ENCODE peak calls at places on chromosomes 11 and 22, in seven cellular contexts. One of them, this sample, is unnamed.

GRCh38 chr22:33812578-33812977 is 107.7 kb downstream of the LARGE1 start:
- DNase-seq in activated CD4-positive, alpha-beta T cell treated with anti-CD3 and anti-CD28 coated beads, Interleukin-2, amount 50 U/mL, for 48 hours: no peak
- DNase-seq in activated T-cell treated with anti-CD3 and anti-CD28 coated beads for 1 hour: no peak
- DNase-seq in stimulated activated CD4-positive, alpha-beta T cell treated with anti-CD3 and anti-CD28 coated beads, Interleukin-12 subunit alpha, Interleukin-12 subunit beta, amount 100 ng/mL, for 24 hours: no peak
- DNase-seq in NCI-H1092 treated with DMSO at 0.1 percent for 48 hours: no peak
- DNase-seq in endothelial cell: no peak
- DNase-seq in fibroblast of gingiva: no peak
- DNase-seq in this sample: no peak

GRCh38 chr22:17260291-17260690 is 41.1 kb upstream of the ADA2 start:
- DNase-seq in activated CD4-positive, alpha-beta T cell treated with anti-CD3 and anti-CD28 coated beads, Interleukin-2, amount 50 U/mL, for 48 hours: no peak
- DNase-seq in endothelial cell: no peak
- DNase-seq in NCI-H1092 treated with DMSO at 0.1 percent for 48 hours: no peak
- DNase-seq in stimulated activated CD4-positive, alpha-beta T cell treated with anti-CD3 and anti-CD28 coated beads, Interleukin-12 subunit alpha, Interleukin-12 subunit beta, amount 100 ng/mL, for 24 hours: no peak
- DNase-seq in fibroblast of gingiva: no peak
- DNase-seq in activated T-cell treated with anti-CD3 and anti-CD28 coated beads for 1 hour: no peak
- DNase-seq in this sample: no peak

GRCh38 chr11:76314741-76315090 is 66.2 kb downstream of the THAP12 start:
- DNase-seq in fibroblast of gingiva: no peak
- DNase-seq in activated T-cell treated with anti-CD3 and anti-CD28 coated beads for 1 hour: no peak
- DNase-seq in activated CD4-positive, alpha-beta T cell treated with anti-CD3 and anti-CD28 coated beads, Interleukin-2, amount 50 U/mL, for 48 hours: no peak
- DNase-seq in NCI-H1092 treated with DMSO at 0.1 percent for 48 hours: no peak
- DNase-seq in stimulated activated CD4-positive, alpha-beta T cell treated with anti-CD3 and anti-CD28 coated beads, Interleukin-12 subunit alpha, Interleukin-12 subunit beta, amount 100 ng/mL, for 24 hours: no peak
- DNase-seq in endothelial cell: no peak
- DNase-seq in this sample: no peak

GRCh38 chr11:31160504-31161422 is 208.8 kb downstream of the DCDC1 start:
- DNase-seq in NCI-H1092 treated with DMSO at 0.1 percent for 48 hours: peak
- DNase-seq in stimulated activated CD4-positive, alpha-beta T cell treated with anti-CD3 and anti-CD28 coated beads, Interleukin-12 subunit alpha, Interleukin-12 subunit beta, amount 100 ng/mL, for 24 hours: no peak
- DNase-seq in fibroblast of gingiva: no peak
- DNase-seq in activated T-cell treated with anti-CD3 and anti-CD28 coated beads for 1 hour: no peak
- DNase-seq in endothelial cell: peak
- DNase-seq in activated CD4-positive, alpha-beta T cell treated with anti-CD3 and anti-CD28 coated beads, Interleukin-2, amount 50 U/mL, for 48 hours: no peak
- DNase-seq in this sample: no peak

GRCh38 chr11:1083621-1084551 is 9.2 kb downstream of the MUC2 start:
- DNase-seq in activated CD4-positive, alpha-beta T cell treated with anti-CD3 and anti-CD28 coated beads, Interleukin-2, amount 50 U/mL, for 48 hours: no peak
- DNase-seq in fibroblast of gingiva: no peak
- DNase-seq in stimulated activated CD4-positive, alpha-beta T cell treated with anti-CD3 and anti-CD28 coated beads, Interleukin-12 subunit alpha, Interleukin-12 subunit beta, amount 100 ng/mL, for 24 hours: no peak
- DNase-seq in endothelial cell: no peak
- DNase-seq in NCI-H1092 treated with DMSO at 0.1 percent for 48 hours: no peak
- DNase-seq in activated T-cell treated with anti-CD3 and anti-CD28 coated beads for 1 hour: no peak
- DNase-seq in this sample: no peak

GRCh38 chr22:34111210-34111824 is 191.0 kb upstream of the LARGE1 start:
- DNase-seq in activated T-cell treated with anti-CD3 and anti-CD28 coated beads for 1 hour: no peak
- DNase-seq in activated CD4-positive, alpha-beta T cell treated with anti-CD3 and anti-CD28 coated beads, Interleukin-2, amount 50 U/mL, for 48 hours: peak
- DNase-seq in stimulated activated CD4-positive, alpha-beta T cell treated with anti-CD3 and anti-CD28 coated beads, Interleukin-12 subunit alpha, Interleukin-12 subunit beta, amount 100 ng/mL, for 24 hours: peak
- DNase-seq in NCI-H1092 treated with DMSO at 0.1 percent for 48 hours: peak
- DNase-seq in endothelial cell: peak
- DNase-seq in fibroblast of gingiva: no peak
- DNase-seq in this sample: no peak

GRCh38 chr11:88535266-88535665 is 197.7 kb upstream of the CTSC start:
- DNase-seq in activated T-cell treated with anti-CD3 and anti-CD28 coated beads for 1 hour: no peak
- DNase-seq in endothelial cell: no peak
- DNase-seq in activated CD4-positive, alpha-beta T cell treated with anti-CD3 and anti-CD28 coated beads, Interleukin-2, amount 50 U/mL, for 48 hours: no peak
- DNase-seq in fibroblast of gingiva: no peak
- DNase-seq in NCI-H1092 treated with DMSO at 0.1 percent for 48 hours: no peak
- DNase-seq in stimulated activated CD4-positive, alpha-beta T cell treated with anti-CD3 and anti-CD28 coated beads, Interleukin-12 subunit alpha, Interleukin-12 subunit beta, amount 100 ng/mL, for 24 hours: no peak
- DNase-seq in this sample: no peak

GRCh38 chr22:30038219-30038618 is 42.0 kb upstream of the HORMAD2 start:
- DNase-seq in activated CD4-positive, alpha-beta T cell treated with anti-CD3 and anti-CD28 coated beads, Interleukin-2, amount 50 U/mL, for 48 hours: no peak
- DNase-seq in endothelial cell: no peak
- DNase-seq in activated T-cell treated with anti-CD3 and anti-CD28 coated beads for 1 hour: no peak
- DNase-seq in NCI-H1092 treated with DMSO at 0.1 percent for 48 hours: no peak
- DNase-seq in stimulated activated CD4-positive, alpha-beta T cell treated with anti-CD3 and anti-CD28 coated beads, Interleukin-12 subunit alpha, Interleukin-12 subunit beta, amount 100 ng/mL, for 24 hours: no peak
- DNase-seq in fibroblast of gingiva: peak
- DNase-seq in this sample: no peak

GRCh38 chr11:129090056-129090455 is 102.1 kb downstream of the ARHGAP32 start:
- DNase-seq in activated T-cell treated with anti-CD3 and anti-CD28 coated beads for 1 hour: no peak
- DNase-seq in stimulated activated CD4-positive, alpha-beta T cell treated with anti-CD3 and anti-CD28 coated beads, Interleukin-12 subunit alpha, Interleukin-12 subunit beta, amount 100 ng/mL, for 24 hours: no peak
- DNase-seq in fibroblast of gingiva: no peak
- DNase-seq in endothelial cell: no peak
- DNase-seq in activated CD4-positive, alpha-beta T cell treated with anti-CD3 and anti-CD28 coated beads, Interleukin-2, amount 50 U/mL, for 48 hours: no peak
- DNase-seq in NCI-H1092 treated with DMSO at 0.1 percent for 48 hours: no peak
- DNase-seq in this sample: no peak

GRCh38 chr11:80096736-80097135 is 655.9 kb upstream of the TENM4 start:
- DNase-seq in NCI-H1092 treated with DMSO at 0.1 percent for 48 hours: no peak
- DNase-seq in stimulated activated CD4-positive, alpha-beta T cell treated with anti-CD3 and anti-CD28 coated beads, Interleukin-12 subunit alpha, Interleukin-12 subunit beta, amount 100 ng/mL, for 24 hours: no peak
- DNase-seq in activated CD4-positive, alpha-beta T cell treated with anti-CD3 and anti-CD28 coated beads, Interleukin-2, amount 50 U/mL, for 48 hours: no peak
- DNase-seq in activated T-cell treated with anti-CD3 and anti-CD28 coated beads for 1 hour: no peak
- DNase-seq in endothelial cell: no peak
- DNase-seq in fibroblast of gingiva: peak
- DNase-seq in this sample: peak

GRCh38 chr22:36762687-36763260 is 13.1 kb downstream of the IFT27 start:
- DNase-seq in activated T-cell treated with anti-CD3 and anti-CD28 coated beads for 1 hour: no peak
- DNase-seq in NCI-H1092 treated with DMSO at 0.1 percent for 48 hours: no peak
- DNase-seq in endothelial cell: no peak
- DNase-seq in fibroblast of gingiva: peak
- DNase-seq in activated CD4-positive, alpha-beta T cell treated with anti-CD3 and anti-CD28 coated beads, Interleukin-2, amount 50 U/mL, for 48 hours: no peak
- DNase-seq in stimulated activated CD4-positive, alpha-beta T cell treated with anti-CD3 and anti-CD28 coated beads, Interleukin-12 subunit alpha, Interleukin-12 subunit beta, amount 100 ng/mL, for 24 hours: no peak
- DNase-seq in this sample: no peak

GRCh38 chr11:2834893-2835767 is 50.4 kb downstream of the CDKN1C start:
- DNase-seq in stimulated activated CD4-positive, alpha-beta T cell treated with anti-CD3 and anti-CD28 coated beads, Interleukin-12 subunit alpha, Interleukin-12 subunit beta, amount 100 ng/mL, for 24 hours: no peak
- DNase-seq in NCI-H1092 treated with DMSO at 0.1 percent for 48 hours: no peak
- DNase-seq in endothelial cell: no peak
- DNase-seq in fibroblast of gingiva: no peak
- DNase-seq in activated T-cell treated with anti-CD3 and anti-CD28 coated beads for 1 hour: no peak
- DNase-seq in activated CD4-positive, alpha-beta T cell treated with anti-CD3 and anti-CD28 coated beads, Interleukin-2, amount 50 U/mL, for 48 hours: no peak
- DNase-seq in this sample: no peak

GRCh38 chr11:69840371-69841169 is 21.4 kb upstream of the FGF3 start:
- DNase-seq in endothelial cell: no peak
- DNase-seq in stimulated activated CD4-positive, alpha-beta T cell treated with anti-CD3 and anti-CD28 coated beads, Interleukin-12 subunit alpha, Interleukin-12 subunit beta, amount 100 ng/mL, for 24 hours: no peak
- DNase-seq in fibroblast of gingiva: no peak
- DNase-seq in activated T-cell treated with anti-CD3 and anti-CD28 coated beads for 1 hour: no peak
- DNase-seq in NCI-H1092 treated with DMSO at 0.1 percent for 48 hours: peak
- DNase-seq in activated CD4-positive, alpha-beta T cell treated with anti-CD3 and anti-CD28 coated beads, Interleukin-2, amount 50 U/mL, for 48 hours: no peak
- DNase-seq in this sample: no peak

GRCh38 chr11:122155765-122156527 is 39.9 kb upstream of the BLID start:
- DNase-seq in activated CD4-positive, alpha-beta T cell treated with anti-CD3 and anti-CD28 coated beads, Interleukin-2, amount 50 U/mL, for 48 hours: no peak
- DNase-seq in endothelial cell: no peak
- DNase-seq in stimulated activated CD4-positive, alpha-beta T cell treated with anti-CD3 and anti-CD28 coated beads, Interleukin-12 subunit alpha, Interleukin-12 subunit beta, amount 100 ng/mL, for 24 hours: no peak
- DNase-seq in NCI-H1092 treated with DMSO at 0.1 percent for 48 hours: peak
- DNase-seq in fibroblast of gingiva: peak
- DNase-seq in activated T-cell treated with anti-CD3 and anti-CD28 coated beads for 1 hour: no peak
- DNase-seq in this sample: no peak

GRCh38 chr11:68889948-68890446 is 13.6 kb downstream of the MRPL21 start:
- DNase-seq in NCI-H1092 treated with DMSO at 0.1 percent for 48 hours: no peak
- DNase-seq in endothelial cell: peak
- DNase-seq in stimulated activated CD4-positive, alpha-beta T cell treated with anti-CD3 and anti-CD28 coated beads, Interleukin-12 subunit alpha, Interleukin-12 subunit beta, amount 100 ng/mL, for 24 hours: no peak
- DNase-seq in activated T-cell treated with anti-CD3 and anti-CD28 coated beads for 1 hour: no peak
- DNase-seq in activated CD4-positive, alpha-beta T cell treated with anti-CD3 and anti-CD28 coated beads, Interleukin-2, amount 50 U/mL, for 48 hours: no peak
- DNase-seq in fibroblast of gingiva: peak
- DNase-seq in this sample: no peak

This sample was measured in HS-27A.